ENCODE peak calls at places on chromosome 13, in six cellular contexts. One of them, this sample, is unnamed.

GRCh38 chr13:33999830-34000605 is 182.1 kb downstream of the RFC3 start:
- DNase-seq in fibroblast of lung: no peak
- DNase-seq in cardiac muscle cell: no peak
- DNase-seq in testis: no peak
- DNase-seq in breast epithelium: no peak
- DNase-seq in gastrocnemius medialis: no peak
- DNase-seq in this sample: no peak

GRCh38 chr13:51814825-51815650 is 11.1 kb upstream of the DHRS12 start:
- DNase-seq in fibroblast of lung: peak; percentile 60
- DNase-seq in cardiac muscle cell: peak; percentile 74
- DNase-seq in testis: peak; percentile 68
- DNase-seq in breast epithelium: no peak
- DNase-seq in gastrocnemius medialis: no peak
- DNase-seq in this sample: no peak

GRCh38 chr13:113207890-113208423 is 512 bp downstream of the PCID2 start:
- DNase-seq in fibroblast of lung: peak; percentile 54
- DNase-seq in cardiac muscle cell: peak; percentile 59
- DNase-seq in testis: peak; percentile 33
- DNase-seq in breast epithelium: no peak
- DNase-seq in gastrocnemius medialis: no peak
- DNase-seq in this sample: peak; percentile 46

GRCh38 chr13:112806761-112807652 is 117.2 kb downstream of the ATP11A start:
- DNase-seq in fibroblast of lung: peak; percentile 28
- DNase-seq in cardiac muscle cell: no peak
- DNase-seq in testis: peak; percentile 41
- DNase-seq in breast epithelium: no peak
- DNase-seq in gastrocnemius medialis: no peak
- DNase-seq in this sample: no peak

GRCh38 chr13:95224064-95224463 is 77.2 kb downstream of the ABCC4 start:
- DNase-seq in fibroblast of lung: no peak
- DNase-seq in cardiac muscle cell: no peak
- DNase-seq in testis: no peak
- DNase-seq in breast epithelium: no peak
- DNase-seq in gastrocnemius medialis: no peak
- DNase-seq in this sample: no peak

GRCh38 chr13:72295173-72295572 is 428.2 kb upstream of the DACH1 start:
- DNase-seq in fibroblast of lung: peak; percentile 32
- DNase-seq in cardiac muscle cell: peak; percentile 25
- DNase-seq in testis: peak; percentile 19
- DNase-seq in breast epithelium: no peak
- DNase-seq in gastrocnemius medialis: no peak
- DNase-seq in this sample: no peak

GRCh38 chr13:60155978-60156377 is 7.8 kb downstream of the DIAPH3 start:
- DNase-seq in fibroblast of lung: no peak
- DNase-seq in cardiac muscle cell: peak; percentile 30
- DNase-seq in testis: no peak
- DNase-seq in breast epithelium: no peak
- DNase-seq in gastrocnemius medialis: no peak
- DNase-seq in this sample: no peak

GRCh38 chr13:73167046-73167820 is 108.4 kb downstream of the KLF5 start:
- DNase-seq in fibroblast of lung: no peak
- DNase-seq in cardiac muscle cell: peak; percentile 21
- DNase-seq in testis: no peak
- DNase-seq in breast epithelium: no peak
- DNase-seq in gastrocnemius medialis: no peak
- DNase-seq in this sample: no peak

GRCh38 chr13:44489751-44490150 is 86.4 kb downstream of the TSC22D1 start:
- DNase-seq in fibroblast of lung: no peak
- DNase-seq in cardiac muscle cell: no peak
- DNase-seq in testis: no peak
- DNase-seq in breast epithelium: no peak
- DNase-seq in gastrocnemius medialis: no peak
- DNase-seq in this sample: no peak

GRCh38 chr13:64446372-64446771 is 2783.8 kb downstream of the PCDH9 start:
- DNase-seq in fibroblast of lung: no peak
- DNase-seq in cardiac muscle cell: no peak
- DNase-seq in testis: no peak
- DNase-seq in breast epithelium: no peak
- DNase-seq in gastrocnemius medialis: no peak
- DNase-seq in this sample: no peak

GRCh38 chr13:76991432-76991795 is 467 bp upstream of the CLN5 start:
- DNase-seq in fibroblast of lung: no peak
- DNase-seq in cardiac muscle cell: no peak
- DNase-seq in testis: peak; percentile 34
- DNase-seq in breast epithelium: no peak
- DNase-seq in gastrocnemius medialis: no peak
- DNase-seq in this sample: no peak

GRCh38 chr13:61146571-61146970 is 269.1 kb downstream of the PCDH20 start:
- DNase-seq in fibroblast of lung: no peak
- DNase-seq in cardiac muscle cell: no peak
- DNase-seq in testis: no peak
- DNase-seq in breast epithelium: no peak
- DNase-seq in gastrocnemius medialis: no peak
- DNase-seq in this sample: no peak

GRCh38 chr13:94352057-94352456 is 127.4 kb downstream of the DCT start:
- DNase-seq in fibroblast of lung: no peak
- DNase-seq in cardiac muscle cell: peak; percentile 49
- DNase-seq in testis: no peak
- DNase-seq in breast epithelium: no peak
- DNase-seq in gastrocnemius medialis: no peak
- DNase-seq in this sample: no peak

GRCh38 chr13:32530841-32531253 is 7.7 kb downstream of the N4BP2L2 start:
- DNase-seq in fibroblast of lung: peak; percentile 87
- DNase-seq in cardiac muscle cell: peak; percentile 82
- DNase-seq in testis: peak; percentile 29
- DNase-seq in breast epithelium: no peak
- DNase-seq in gastrocnemius medialis: peak; percentile 21
- DNase-seq in this sample: no peak

GRCh38 chr13:32838985-32839384 is 177.2 kb upstream of the KL start:
- DNase-seq in fibroblast of lung: peak; percentile 72
- DNase-seq in cardiac muscle cell: peak; percentile 33
- DNase-seq in testis: no peak
- DNase-seq in breast epithelium: no peak
- DNase-seq in gastrocnemius medialis: no peak
- DNase-seq in this sample: no peak

GRCh38 chr13:33053397-33054066 is 37.3 kb downstream of the KL start:
- DNase-seq in fibroblast of lung: no peak
- DNase-seq in cardiac muscle cell: no peak
- DNase-seq in testis: no peak
- DNase-seq in breast epithelium: no peak
- DNase-seq in gastrocnemius medialis: no peak
- DNase-seq in this sample: no peak

GRCh38 chr13:33111414-33112110 is 95.3 kb downstream of the KL start:
- DNase-seq in fibroblast of lung: peak; percentile 52
- DNase-seq in cardiac muscle cell: peak; percentile 65
- DNase-seq in testis: peak; percentile 26
- DNase-seq in breast epithelium: no peak
- DNase-seq in gastrocnemius medialis: no peak
- DNase-seq in this sample: no peak

GRCh38 chr13:67224148-67224846 is 5.8 kb downstream of the PCDH9 start:
- DNase-seq in fibroblast of lung: peak; percentile 90
- DNase-seq in cardiac muscle cell: peak; percentile 89
- DNase-seq in testis: peak; percentile 76
- DNase-seq in breast epithelium: peak; percentile 82
- DNase-seq in gastrocnemius medialis: peak; percentile 35
- DNase-seq in this sample: peak; percentile 55

GRCh38 chr13:48185018-48185417 is 48.0 kb upstream of the ITM2B start:
- DNase-seq in fibroblast of lung: peak; percentile 2
- DNase-seq in cardiac muscle cell: peak; percentile 35
- DNase-seq in testis: no peak
- DNase-seq in breast epithelium: no peak
- DNase-seq in gastrocnemius medialis: no peak
- DNase-seq in this sample: no peak

GRCh38 chr13:112720814-112721197 is 31.0 kb downstream of the ATP11A start:
- DNase-seq in fibroblast of lung: no peak
- DNase-seq in cardiac muscle cell: no peak
- DNase-seq in testis: no peak
- DNase-seq in breast epithelium: no peak
- DNase-seq in gastrocnemius medialis: no peak
- DNase-seq in this sample: no peak

GRCh38 chr13:49305824-49306425 is 58.2 kb downstream of the CDADC1 start:
- DNase-seq in fibroblast of lung: no peak
- DNase-seq in cardiac muscle cell: no peak
- DNase-seq in testis: no peak
- DNase-seq in breast epithelium: no peak
- DNase-seq in gastrocnemius medialis: no peak
- DNase-seq in this sample: no peak
- H3K27ac ChIP-seq in fibroblast of lung: no peak overlapping the region
- H3K27ac ChIP-seq in cardiac muscle cell: no peak overlapping the region
- H3K27ac ChIP-seq in testis: no peak overlapping the region
- H3K27ac ChIP-seq in breast epithelium: peak overlapping the region; percentile 77
- H3K27ac ChIP-seq in gastrocnemius medialis: no peak overlapping the region
- H3K27ac ChIP-seq in this sample: no peak overlapping the region

DNA sequence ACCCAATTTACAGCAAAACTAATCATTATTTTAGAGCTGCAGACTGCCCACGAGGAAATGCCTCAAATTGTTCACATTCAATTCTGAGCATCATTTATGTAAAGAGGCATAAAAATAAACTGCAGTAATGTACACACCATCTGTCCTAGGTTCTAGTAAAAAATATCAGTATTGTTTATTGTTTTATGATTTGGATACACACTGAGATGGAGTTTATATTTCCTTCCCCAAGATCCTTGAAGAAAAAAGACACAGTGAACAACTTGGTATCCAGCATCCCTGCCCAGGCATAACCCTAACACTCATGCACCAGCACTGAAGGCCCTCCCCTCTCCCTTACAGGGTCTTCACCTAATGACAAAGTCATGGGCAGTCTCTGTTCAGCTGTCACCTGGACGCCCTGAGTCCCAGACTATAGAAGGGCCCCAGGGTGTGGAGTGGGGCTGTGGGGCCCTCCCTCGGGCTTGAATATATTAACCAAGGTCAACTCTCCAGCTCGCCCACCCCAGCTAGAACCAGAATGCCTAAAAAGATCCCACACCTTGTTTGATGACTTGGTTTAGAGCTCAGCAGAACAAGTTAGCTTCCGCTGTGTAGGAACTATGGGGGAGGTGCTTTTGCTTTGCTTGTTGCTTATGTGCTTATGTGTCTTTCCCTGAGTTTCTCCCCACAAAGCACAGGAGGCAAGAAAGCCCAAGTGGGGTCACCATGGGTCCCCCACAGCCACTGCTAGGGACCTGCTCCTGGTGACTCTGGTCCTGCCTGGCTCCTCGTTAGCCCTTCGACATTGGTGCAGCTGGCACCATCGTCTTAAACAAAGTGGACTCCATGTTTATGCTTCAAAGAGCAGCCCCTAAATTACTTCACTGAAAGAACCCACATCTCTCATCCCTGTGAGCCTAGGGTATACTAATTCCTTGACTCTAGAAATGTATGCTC is 111.1 kb downstream of the COL4A1 start:
- DNase-seq in fibroblast of lung: peak; percentile 3
- DNase-seq in cardiac muscle cell: no peak
- DNase-seq in testis: no peak
- DNase-seq in breast epithelium: no peak
- DNase-seq in gastrocnemius medialis: no peak
- DNase-seq in this sample: no peak
- H3K36me3 ChIP-seq in fibroblast of lung: peaks cover 9% of the 10 kb centered on the region
- H3K36me3 ChIP-seq in cardiac muscle cell: no peaks in the 10 kb centered on the region
- H3K36me3 ChIP-seq in testis: no peaks in the 10 kb centered on the region
- H3K36me3 ChIP-seq in breast epithelium: no peaks in the 10 kb centered on the region
- H3K36me3 ChIP-seq in gastrocnemius medialis: no peaks in the 10 kb centered on the region
- H3K36me3 ChIP-seq in this sample: peaks cover 75% of the 10 kb centered on the region

GRCh38 chr13:25920277-25920676 is 131.5 kb downstream of the SHISA2 start:
- DNase-seq in fibroblast of lung: no peak
- DNase-seq in cardiac muscle cell: no peak
- DNase-seq in testis: no peak
- DNase-seq in breast epithelium: no peak
- DNase-seq in gastrocnemius medialis: no peak
- DNase-seq in this sample: no peak

GRCh38 chr13:25922373-25922772 is 129.4 kb downstream of the SHISA2 start:
- DNase-seq in fibroblast of lung: no peak
- DNase-seq in cardiac muscle cell: no peak
- DNase-seq in testis: no peak
- DNase-seq in breast epithelium: no peak
- DNase-seq in gastrocnemius medialis: no peak
- DNase-seq in this sample: no peak

GRCh38 chr13:25920931-25921330 is 130.9 kb downstream of the SHISA2 start:
- DNase-seq in fibroblast of lung: no peak
- DNase-seq in cardiac muscle cell: no peak
- DNase-seq in testis: no peak
- DNase-seq in breast epithelium: no peak
- DNase-seq in gastrocnemius medialis: no peak
- DNase-seq in this sample: no peak

GRCh38 chr13:25927363-25927762 is 124.5 kb downstream of the SHISA2 start:
- DNase-seq in fibroblast of lung: no peak
- DNase-seq in cardiac muscle cell: no peak
- DNase-seq in testis: no peak
- DNase-seq in breast epithelium: no peak
- DNase-seq in gastrocnemius medialis: no peak
- DNase-seq in this sample: no peak

DNA sequence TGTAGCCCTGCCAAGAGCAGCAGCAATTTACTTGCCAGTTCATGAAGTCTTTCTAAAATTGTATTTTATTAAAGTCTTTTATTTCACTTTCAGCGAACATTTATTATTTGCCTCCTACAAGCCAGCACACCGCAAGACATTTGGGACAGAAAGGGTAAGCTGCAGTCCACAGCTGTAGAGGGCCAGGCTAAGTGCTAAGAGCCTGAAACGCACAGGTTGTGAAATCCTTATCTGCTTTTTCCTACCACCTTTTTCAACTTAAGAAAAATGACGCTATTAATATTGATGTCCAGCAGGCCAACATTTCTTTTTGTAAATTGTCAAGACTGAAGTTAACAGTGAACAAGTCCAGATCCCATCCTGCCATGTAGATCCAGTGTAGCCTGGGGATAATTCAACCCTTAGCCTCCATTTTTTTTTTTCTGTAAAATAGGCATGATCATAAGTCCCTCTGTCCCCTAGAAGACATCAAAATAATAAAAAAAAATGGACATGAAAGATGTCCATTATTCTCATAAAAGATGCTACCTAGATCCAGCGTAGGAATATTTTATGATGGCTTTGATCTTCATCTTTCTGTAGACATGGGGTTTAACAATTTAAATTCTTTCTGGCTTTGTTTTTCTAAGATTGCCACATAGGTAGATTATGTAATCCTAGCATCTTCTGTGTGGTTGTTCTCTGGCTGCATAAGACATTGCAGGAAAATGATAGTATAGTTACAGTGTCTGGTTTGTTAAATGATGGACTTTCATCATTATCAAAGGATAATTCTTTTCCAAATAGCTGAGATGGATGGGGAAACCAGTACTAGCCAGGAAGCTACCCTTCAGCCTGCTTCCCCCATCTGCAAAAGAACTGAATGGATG is 128.4 kb downstream of the SHISA2 start:
- DNase-seq in fibroblast of lung: no peak
- DNase-seq in cardiac muscle cell: peak; percentile 56
- DNase-seq in testis: no peak
- DNase-seq in breast epithelium: no peak
- DNase-seq in gastrocnemius medialis: no peak
- DNase-seq in this sample: no peak
- H3K27ac ChIP-seq in fibroblast of lung: no peak overlapping the region
- H3K27ac ChIP-seq in cardiac muscle cell: peak overlapping the region; percentile 85
- H3K27ac ChIP-seq in testis: no peak overlapping the region
- H3K27ac ChIP-seq in breast epithelium: no peak overlapping the region
- H3K27ac ChIP-seq in gastrocnemius medialis: no peak overlapping the region
- H3K27ac ChIP-seq in this sample: no peak overlapping the region

GRCh38 chr13:40981361-40981760 is 37.8 kb downstream of the ELF1 start:
- DNase-seq in fibroblast of lung: peak; percentile 37
- DNase-seq in cardiac muscle cell: peak; percentile 82
- DNase-seq in testis: no peak
- DNase-seq in breast epithelium: no peak
- DNase-seq in gastrocnemius medialis: no peak
- DNase-seq in this sample: no peak
- H3K36me3 ChIP-seq in fibroblast of lung: no peaks in the 10 kb centered on the region
- H3K36me3 ChIP-seq in cardiac muscle cell: peaks cover 3% of the 10 kb centered on the region
- H3K36me3 ChIP-seq in testis: no peaks in the 10 kb centered on the region
- H3K36me3 ChIP-seq in breast epithelium: no peaks in the 10 kb centered on the region
- H3K36me3 ChIP-seq in gastrocnemius medialis: no peaks in the 10 kb centered on the region
- H3K36me3 ChIP-seq in this sample: no peaks in the 10 kb centered on the region

GRCh38 chr13:28576037-28576436 is 81.1 kb upstream of the FLT1 start:
- DNase-seq in fibroblast of lung: no peak
- DNase-seq in cardiac muscle cell: no peak
- DNase-seq in testis: no peak
- DNase-seq in breast epithelium: no peak
- DNase-seq in gastrocnemius medialis: no peak
- DNase-seq in this sample: no peak
- H3K27ac ChIP-seq in fibroblast of lung: no peak overlapping the region
- H3K27ac ChIP-seq in cardiac muscle cell: no peak overlapping the region
- H3K27ac ChIP-seq in testis: no peak overlapping the region
- H3K27ac ChIP-seq in breast epithelium: no peak overlapping the region
- H3K27ac ChIP-seq in gastrocnemius medialis: no peak overlapping the region
- H3K27ac ChIP-seq in this sample: no peak overlapping the region

This sample was measured in left lung.